ENCODE peak calls at places on chromosome 16, in six cellular contexts. T, H, S, P, G and W are unnamed samples.

GRCh38 chr16:84960942-84961341 is 50.4 kb downstream of the ZDHHC7 start:
- DNase-seq in T (no peak), H (no peak), S (peak), P (no peak), G (no peak), W (no peak)

GRCh38 chr16:52184336-52184735 is 362.6 kb downstream of the TOX3 start:
- DNase-seq in T (no peak), H (no peak), S (no peak), P (no peak), G (no peak), W (no peak)

GRCh38 chr16:76818611-76819181 is 372.3 kb upstream of the MON1B start:
- DNase-seq in T (no peak), H (no peak), S (no peak), P (no peak), G (no peak), W (no peak)

GRCh38 chr16:85553436-85554113 is 59.5 kb upstream of the GSE1 start:
- DNase-seq in T (peak), H (no peak), S (peak), P (no peak), G (peak), W (peak)

GRCh38 chr16:67504190-67505021 is 21.1 kb upstream of the AGRP start:
- DNase-seq in T (no peak), H (no peak), S (peak), P (peak), G (no peak), W (no peak)

GRCh38 chr16:31417916-31418315 is 10.2 kb downstream of the COX6A2 start:
- DNase-seq in T (no peak), H (no peak), S (no peak), P (no peak), G (no peak), W (no peak)

GRCh38 chr16:89122322-89122831 is 28.7 kb downstream of the ACSF3 start:
- DNase-seq in T (no peak), H (no peak), S (no peak), P (no peak), G (no peak), W (no peak)

GRCh38 chr16:75062135-75062943 is 54.2 kb downstream of the LDHD start:
- DNase-seq in T (no peak), H (no peak), S (no peak), P (peak), G (no peak), W (no peak)

GRCh38 chr16:693766-694165 is 3.6 kb upstream of the WDR24 start:
- DNase-seq in T (no peak), H (no peak), S (no peak), P (peak), G (no peak), W (no peak)

GRCh38 chr16:50469121-50469743 is 79.0 kb upstream of the NKD1 start:
- DNase-seq in T (no peak), H (no peak), S (no peak), P (no peak), G (no peak), W (no peak)

GRCh38 chr16:65497571-65497970 is 375.7 kb upstream of the CDH11 start:
- DNase-seq in T (no peak), H (no peak), S (no peak), P (no peak), G (no peak), W (no peak)

GRCh38 chr16:2987854-2988253 is 7.6 kb upstream of the PKMYT1 start:
- DNase-seq in T (no peak), H (no peak), S (no peak), P (no peak), G (no peak), W (no peak)

GRCh38 chr16:64826374-64826773 is 295.5 kb downstream of the CDH11 start:
- DNase-seq in T (no peak), H (no peak), S (no peak), P (no peak), G (no peak), W (no peak)

GRCh38 chr16:85107083-85107482 is 5.2 kb downstream of the CIBAR2 start:
- DNase-seq in T (no peak), H (no peak), S (no peak), P (no peak), G (no peak), W (no peak)

GRCh38 chr16:46920402-46921068 is 36.4 kb downstream of the GPT2 start:
- DNase-seq in T (no peak), H (no peak), S (peak), P (no peak), G (no peak), W (no peak)

GRCh38 chr16:65662236-65662635 is 540.4 kb upstream of the CDH11 start:
- DNase-seq in T (no peak), H (no peak), S (no peak), P (no peak), G (no peak), W (no peak)

GRCh38 chr16:67210069-67210937 is 11.4 kb downstream of the ELMO3 start:
- DNase-seq in T (no peak), H (no peak), S (peak), P (no peak), G (no peak), W (no peak)

GRCh38 chr16:82761236-82761635 is 134.5 kb downstream of the CDH13 start:
- DNase-seq in T (peak), H (no peak), S (no peak), P (no peak), G (no peak), W (no peak)

GRCh38 chr16:65494080-65494479 is 372.2 kb upstream of the CDH11 start:
- DNase-seq in T (no peak), H (no peak), S (no peak), P (no peak), G (no peak), W (no peak)

GRCh38 chr16:2083876-2084687 is 36.3 kb downstream of the TSC2 start:
- DNase-seq in T (no peak), H (no peak), S (no peak), P (no peak), G (no peak), W (no peak)

GRCh38 chr16:85793662-85794298 is 5.6 kb downstream of the EMC8 start:
- DNase-seq in T (no peak), H (no peak), S (no peak), P (no peak), G (no peak), W (no peak)

GRCh38 chr16:69941251-69942098 is 9.7 kb upstream of the CLEC18A start:
- DNase-seq in T (no peak), H (no peak), S (no peak), P (no peak), G (no peak), W (no peak)

GRCh38 chr16:84907575-84907974 is 87.8 kb downstream of the CRISPLD2 start:
- DNase-seq in T (no peak), H (no peak), S (no peak), P (no peak), G (peak), W (no peak)

GRCh38 chr16:81537721-81538561 is 93.3 kb downstream of the CMIP start:
- DNase-seq in T (no peak), H (no peak), S (no peak), P (no peak), G (peak), W (no peak)

GRCh38 chr16:68244903-68245853 is at the start of gene PLA2G15:
- DNase-seq in T (peak), H (no peak), S (peak), P (peak), G (peak), W (peak)

GRCh38 chr16:66399031-66399430 is 28.1 kb upstream of the BEAN1 start:
- DNase-seq in T (no peak), H (no peak), S (no peak), P (no peak), G (no peak), W (no peak)

GRCh38 chr16:7268182-7268581 is 64.5 kb upstream of the RBFOX1 start:
- DNase-seq in T (no peak), H (no peak), S (peak), P (peak), G (peak), W (peak)

GRCh38 chr16:84829168-84829965 is 9.6 kb downstream of the CRISPLD2 start:
- DNase-seq in T (no peak), H (no peak), S (no peak), P (no peak), G (no peak), W (no peak)

GRCh38 chr16:7086842-7087616 is 245.6 kb upstream of the RBFOX1 start:
- DNase-seq in T (no peak), H (no peak), S (peak), P (no peak), G (peak), W (no peak)

GRCh38 chr16:11326084-11326736 is 19.0 kb upstream of the RMI2 start:
- DNase-seq in T (no peak), H (no peak), S (no peak), P (no peak), G (no peak), W (no peak)

GRCh38 chr16:85863384-85863774 is 35.6 kb upstream of the IRF8 start:
- DNase-seq in T (no peak), H (no peak), S (no peak), P (no peak), G (no peak), W (no peak)

GRCh38 chr16:67736858-67737257 is 17.7 kb upstream of the GFOD2 start:
- DNase-seq in T (no peak), H (no peak), S (no peak), P (peak), G (no peak), W (no peak)

GRCh38 chr16:56094231-56094630 is 97.1 kb upstream of the GNAO1 start:
- DNase-seq in T (no peak), H (no peak), S (no peak), P (no peak), G (no peak), W (no peak)

DNA sequence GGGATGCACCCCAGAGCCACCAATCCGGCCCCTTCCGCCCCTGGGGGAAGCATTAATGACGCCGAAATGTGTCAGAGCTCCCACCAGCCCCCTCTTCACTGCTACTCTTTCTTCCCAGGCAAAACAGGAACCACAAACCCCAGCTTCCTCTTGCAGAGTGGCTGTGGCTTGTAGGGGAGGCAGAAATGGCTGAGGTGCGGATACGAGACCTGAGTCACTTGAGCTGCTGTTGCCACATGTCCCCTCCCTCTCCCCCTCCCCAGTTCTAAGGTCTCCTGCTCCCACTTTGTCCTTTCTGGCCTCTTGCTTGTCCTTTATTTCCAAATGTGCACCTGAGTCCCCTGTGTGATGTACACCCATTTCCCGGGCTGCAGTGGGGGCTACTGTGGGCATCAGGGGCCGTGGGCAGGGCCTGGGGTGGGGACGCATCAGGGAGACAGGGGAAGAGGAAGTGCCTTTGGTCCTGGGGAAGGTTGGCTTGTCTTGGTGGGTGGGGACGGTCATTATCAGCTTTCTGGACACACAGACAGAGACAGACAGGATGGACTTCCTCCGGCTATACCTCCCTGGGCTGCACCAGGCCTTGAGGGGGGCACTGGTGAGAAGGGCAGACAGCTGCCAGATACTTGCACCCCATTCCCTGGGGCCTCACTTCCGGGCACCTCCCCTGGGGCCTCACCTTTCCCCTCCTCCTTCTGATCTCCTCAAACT is at the start of gene APOBR:
- DNase-seq in T (no peak), H (peak), S (no peak), P (peak), G (peak), W (no peak)
- H3K4me3 ChIP-seq in T (no peak), H (peak), S (no peak), P (peak), G (peak), W (no peak)

DNA sequence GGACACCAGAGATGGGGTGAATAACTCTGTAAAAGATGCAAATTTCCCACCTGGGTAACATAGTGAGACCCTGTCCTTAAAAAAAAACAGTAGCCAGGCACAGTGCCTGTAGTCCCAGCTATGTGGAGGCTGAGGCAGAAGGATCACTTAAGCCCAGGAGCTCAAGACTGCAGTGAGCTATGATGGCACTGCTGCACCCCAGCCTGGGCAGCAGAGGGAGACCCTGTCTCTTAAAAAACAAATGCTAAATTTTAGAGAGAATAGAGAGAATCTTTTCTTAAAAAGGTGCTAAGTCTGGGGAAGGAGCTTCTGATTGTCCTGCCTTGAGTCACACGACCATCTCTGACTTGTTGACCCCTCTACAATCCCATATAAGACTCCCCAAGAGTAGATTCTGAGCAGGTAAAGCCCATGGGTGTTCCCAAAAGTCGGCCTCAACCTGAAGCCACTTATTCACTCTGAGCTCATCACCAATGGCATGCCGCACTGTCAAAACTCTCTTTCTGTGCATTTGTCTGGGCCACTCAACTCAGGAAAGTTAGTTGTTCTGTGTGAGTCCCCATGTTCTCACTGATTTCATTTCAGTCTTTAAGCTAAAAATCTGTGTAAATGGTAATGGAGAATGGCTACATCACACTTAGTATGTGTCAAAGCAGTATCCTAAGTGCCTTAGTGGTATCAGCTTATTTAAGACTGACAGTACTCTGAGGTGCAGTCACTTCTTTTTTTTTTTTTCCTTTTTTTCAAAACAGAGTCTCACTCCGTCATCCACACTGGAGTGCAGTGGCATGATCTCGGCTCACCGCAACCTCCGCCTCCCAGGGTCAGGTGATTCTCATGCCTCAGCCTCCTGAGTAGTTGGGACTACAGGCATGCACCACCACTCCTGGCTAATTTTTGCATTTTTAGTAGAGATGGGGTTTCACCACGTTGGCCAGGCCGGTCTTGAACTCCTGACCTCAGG is 41.6 kb downstream of the PRKCB start:
- DNase-seq in T (no peak), H (no peak), S (no peak), P (no peak), G (peak), W (peak)
- TF ChIP-seq MYC in T (no peak), H (no peak), S (no peak), P (no peak), G (no peak), W (no peak)

DNA sequence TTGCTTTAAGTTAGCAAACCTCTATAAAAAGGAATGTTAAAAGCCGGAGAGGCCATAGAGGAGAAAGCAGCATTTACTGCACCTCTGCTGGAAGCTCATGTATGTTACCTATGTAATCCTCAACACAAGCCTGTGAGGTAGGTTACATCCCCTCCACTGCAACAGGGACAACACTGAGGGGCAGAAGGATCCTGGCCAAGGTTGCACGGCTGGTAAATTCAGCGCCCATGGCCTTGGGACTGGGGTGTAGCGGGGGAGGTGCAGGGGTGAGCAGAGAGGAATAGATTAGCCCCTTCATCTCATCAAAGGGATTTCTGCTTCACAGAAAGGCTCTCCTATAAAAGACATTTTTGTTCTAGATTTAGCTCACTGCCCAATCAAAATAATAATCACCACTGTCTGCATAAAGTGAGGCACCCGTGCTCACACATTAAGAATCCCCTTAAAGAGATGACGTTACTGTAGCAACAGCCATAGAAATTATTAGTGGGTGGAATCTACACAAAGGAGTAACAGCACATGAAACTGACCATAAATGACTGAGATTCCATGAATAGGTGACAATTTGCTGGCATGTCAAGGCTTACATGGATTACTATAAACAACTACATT is 3.3 kb downstream of the ZCCHC14 start:
- DNase-seq in T (no peak), H (no peak), S (peak), P (no peak), G (no peak), W (no peak)
- H3K4me3 ChIP-seq in T (no peak), H (no peak), S (peak), P (no peak), G (peak), W (no peak)

GRCh38 chr16:20844588-20844987 is 38.3 kb downstream of the REXO5 start:
- DNase-seq in T (peak), H (no peak), S (no peak), P (no peak), G (no peak), W (no peak)
- TF ChIP-seq MYC in T (no peak), H (no peak), S (no peak), P (no peak), G (no peak), W (no peak)

DNA sequence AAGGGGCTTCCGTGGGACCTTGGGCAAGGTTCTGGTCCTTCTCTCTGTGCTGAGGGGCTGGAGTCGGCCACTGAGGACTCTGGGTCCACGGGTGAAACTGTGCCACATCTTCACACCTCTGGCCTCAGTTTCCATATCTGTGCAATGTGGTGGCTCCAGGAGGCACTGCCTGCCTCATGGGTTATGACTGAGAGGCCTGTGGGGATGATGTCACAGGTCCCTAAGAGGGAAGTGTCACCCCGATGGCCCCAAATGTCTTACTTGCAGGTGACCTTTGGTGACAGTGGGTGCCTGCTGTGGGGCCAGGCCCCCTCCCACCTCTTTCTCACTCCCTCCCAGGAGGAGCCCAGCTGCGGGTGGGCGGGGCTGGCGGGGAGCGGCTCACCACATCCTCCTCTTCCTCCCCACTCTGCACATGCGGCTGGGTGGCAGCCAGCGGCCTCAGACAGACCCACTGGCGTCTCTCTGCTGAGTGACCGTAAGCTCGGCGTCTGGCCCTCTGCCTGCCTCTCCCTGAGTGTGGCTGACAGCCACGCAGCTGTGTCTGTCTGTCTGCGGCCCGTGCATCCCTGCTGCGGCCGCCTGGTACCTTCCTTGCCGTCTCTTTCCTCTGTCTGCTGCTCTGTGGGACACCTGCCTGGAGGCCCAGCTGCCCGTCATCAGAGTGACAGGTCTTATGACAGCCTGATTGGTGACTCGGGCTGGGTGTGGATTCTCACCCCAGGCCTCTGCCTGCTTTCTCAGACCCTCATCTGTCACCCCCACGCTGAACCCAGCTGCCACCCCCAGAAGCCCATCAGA is at the start of gene IL21R:
- DNase-seq in T (no peak), H (peak), S (no peak), P (peak), G (peak), W (no peak)
- H3K4me3 ChIP-seq in T (no peak), H (peak), S (no peak), P (no peak), G (no peak), W (no peak)

DNA sequence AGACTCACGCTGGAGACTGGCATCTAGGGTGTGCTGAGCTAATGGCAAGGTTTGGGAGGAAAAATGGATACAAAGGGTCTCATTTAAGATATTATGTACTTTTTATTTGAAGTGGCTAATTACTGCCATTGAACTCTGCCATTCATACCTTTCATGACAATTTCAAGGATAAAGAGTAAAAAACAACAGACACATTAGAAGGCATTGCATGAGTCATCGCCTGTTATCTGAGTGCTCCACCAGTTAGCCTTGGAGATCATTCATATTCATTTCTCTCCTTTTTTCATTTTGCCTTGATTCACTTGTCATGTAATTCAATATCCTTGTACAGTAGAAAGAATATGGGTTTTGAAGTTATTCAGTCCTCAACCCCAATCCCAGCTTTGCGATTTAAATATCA is 109.5 kb downstream of the CDH8 start:
- DNase-seq in T (no peak), H (no peak), S (peak), P (no peak), G (no peak), W (no peak)
- TF ChIP-seq MYC in T (no peak), H (no peak), S (no peak), P (no peak), G (no peak), W (no peak)

GRCh38 chr16:57621521-57622268 is 6.7 kb upstream of the ADGRG1 start:
- DNase-seq in T (no peak), H (no peak), S (no peak), P (no peak), G (no peak), W (no peak)
- H3K4me3 ChIP-seq in T (no peak), H (no peak), S (peak), P (no peak), G (no peak), W (no peak)